ENCODE peak calls at places on chromosomes 11 and 22, in five cellular contexts. V is neural progenitor cell, E is IMR-90, Z is fibroblast of lung, H is GM23338. T is an unnamed sample.

GRCh38 chr11:26025680-26026079 is 306.2 kb upstream of the ANO3 start:
- DNase-seq in Z (peak), V (no peak), E (peak), H (no peak), T (no peak)

GRCh38 chr11:6623391-6624363 is 4.5 kb upstream of the TPP1 start:
- DNase-seq in H (no peak), V (no peak), Z (no peak), E (no peak), T (no peak)

GRCh38 chr11:1234771-1235614 is 12.1 kb downstream of the MUC5B start:
- DNase-seq in H (no peak), E (no peak), Z (no peak), V (peak), T (no peak)

GRCh38 chr11:4025248-4025956 is 69.2 kb upstream of the RRM1 start:
- DNase-seq in Z (peak), H (no peak), V (no peak), E (peak), T (no peak)

GRCh38 chr11:70343631-70344030 is 54.7 kb upstream of the CTTN start:
- DNase-seq in Z (no peak), V (no peak), H (no peak), E (no peak), T (no peak)

GRCh38 chr11:117552626-117553025 is 225.0 kb downstream of the CEP164 start:
- DNase-seq in V (no peak), Z (no peak), E (no peak), H (no peak), T (no peak)

GRCh38 chr11:65978391-65979238 is 17.1 kb downstream of the SART1 start:
- DNase-seq in H (no peak), E (no peak), V (no peak), Z (no peak), T (no peak)

GRCh38 chr11:69251639-69252493 is 42.1 kb upstream of the MYEOV start:
- DNase-seq in V (no peak), E (no peak), H (no peak), Z (no peak), T (no peak)

GRCh38 chr22:39472570-39473556 is 16.1 kb downstream of the MGAT3 start:
- DNase-seq in E (no peak), H (no peak), V (no peak), Z (no peak), T (peak)

GRCh38 chr22:46581580-46582244 is 38.5 kb upstream of the GRAMD4 start:
- DNase-seq in H (no peak), V (no peak), Z (no peak), E (no peak), T (no peak)

GRCh38 chr11:208177-208916 is 839 bp downstream of the RIC8A start:
- DNase-seq in Z (peak), E (peak), H (peak), V (peak), T (peak)

GRCh38 chr11:117908261-117908895 is 20.8 kb downstream of the TMPRSS13 start:
- DNase-seq in V (no peak), E (no peak), Z (no peak), H (no peak), T (no peak)

GRCh38 chr11:16777576-16777975 is 39.1 kb downstream of the C11orf58 start:
- DNase-seq in E (no peak), Z (no peak), H (no peak), V (no peak), T (no peak)

GRCh38 chr22:17888439-17888838 is 114.2 kb upstream of the BID start:
- DNase-seq in Z (no peak), E (no peak), V (no peak), H (no peak), T (no peak)

GRCh38 chr22:17888855-17889254 is 114.6 kb upstream of the BID start:
- DNase-seq in H (peak), V (peak), Z (peak), E (peak), T (peak)

GRCh38 chr22:17890892-17891291 is 116.6 kb upstream of the BID start:
- DNase-seq in Z (no peak), E (no peak), H (no peak), V (no peak), T (no peak)

GRCh38 chr22:17891427-17892167 is 117.3 kb upstream of the BID start:
- DNase-seq in V (peak), Z (no peak), E (no peak), H (peak), T (no peak)

GRCh38 chr22:17890245-17890671 is 116.0 kb upstream of the BID start:
- DNase-seq in V (no peak), E (peak), Z (no peak), H (no peak), T (no peak)
- H3K4me2 ChIP-seq in V (no peak), E (no peak), Z (no peak), H (no peak), T (no peak)

GRCh38 chr11:122733301-122733686 is 77.8 kb downstream of the UBASH3B start:
- DNase-seq in E (peak), Z (peak), H (no peak), V (no peak), T (no peak)
- H3K4me2 ChIP-seq in E (no peak), Z (no peak), H (no peak), V (no peak), T (no peak)

DNA sequence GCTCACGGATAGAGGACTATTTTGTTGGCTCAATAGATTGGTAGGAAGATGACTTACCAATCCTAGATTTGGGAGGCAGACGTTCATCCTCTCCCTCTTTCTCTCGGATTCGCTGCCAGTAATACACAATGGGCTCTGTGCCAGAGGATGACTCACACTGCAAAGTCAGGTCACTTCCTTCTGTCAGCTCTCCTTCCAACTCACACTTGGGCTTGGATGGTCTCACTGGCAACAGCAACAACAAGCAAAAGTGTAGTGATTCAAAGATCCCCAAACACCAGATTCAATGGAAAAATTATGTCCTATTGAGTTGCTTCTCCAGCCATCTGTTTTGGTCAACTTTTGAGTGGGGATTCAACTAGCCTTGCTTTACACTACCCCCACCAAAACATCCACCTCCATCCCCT is 21.7 kb upstream of the HSPA8 start:
- DNase-seq in H (no peak), V (no peak), E (peak), Z (peak), T (no peak)
- H3K4me2 ChIP-seq in H (no peak), V (no peak), E (no peak), Z (no peak), T (no peak)

DNA sequence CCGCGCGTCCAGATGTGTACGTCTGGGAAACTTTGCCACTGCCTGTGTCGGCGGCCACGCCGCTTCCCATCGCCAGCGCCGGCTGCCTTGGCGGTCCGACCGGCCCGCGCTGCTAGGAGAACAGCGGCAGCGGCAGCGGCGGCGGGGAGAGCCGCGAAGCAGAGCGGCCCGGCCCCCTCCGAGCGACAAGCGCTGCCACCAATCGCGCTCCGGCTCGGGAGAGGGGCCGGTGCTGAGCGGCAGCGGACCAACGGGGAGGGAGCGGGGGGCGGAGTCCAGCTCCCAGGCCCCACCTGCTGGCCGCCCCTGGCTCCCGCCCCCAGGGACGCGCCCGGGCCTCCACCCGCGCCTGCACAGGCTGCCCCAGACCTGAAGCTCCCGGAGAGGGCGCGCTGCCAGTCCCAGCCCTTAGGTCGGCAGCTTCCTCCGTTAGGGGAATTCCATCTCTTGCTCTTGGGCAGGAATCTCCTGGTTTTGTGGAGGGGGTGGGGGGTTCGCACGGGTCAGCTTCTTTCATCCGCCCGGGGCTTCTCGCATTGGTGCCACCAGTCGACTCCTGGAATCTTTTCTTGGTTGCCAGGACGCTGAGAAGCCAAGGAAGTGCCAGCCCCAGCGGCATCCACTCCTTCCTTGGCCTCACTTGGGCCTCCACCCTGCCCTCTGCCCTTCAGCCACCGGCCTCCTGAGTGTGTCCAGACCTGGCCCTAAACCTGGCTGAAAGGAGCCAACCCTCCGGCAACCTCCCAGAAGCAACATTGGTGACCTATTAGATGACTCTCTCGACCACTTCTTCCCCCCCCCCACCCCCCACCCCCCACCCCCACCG is at the start of gene GALNT18:
- DNase-seq in H (peak), E (peak), V (peak), Z (peak), T (peak)
- H3K4me2 ChIP-seq in H (peak), E (peak), V (peak), Z (peak), T (no peak)

GRCh38 chr22:35369996-35370395 is 10.9 kb upstream of the HMOX1 start:
- DNase-seq in H (no peak), Z (no peak), E (no peak), V (no peak), T (no peak)
- H3K4me2 ChIP-seq in H (peak), Z (no peak), E (no peak), V (no peak), T (no peak)

GRCh38 chr22:32531228-32531627 is 56.6 kb downstream of the FBXO7 start:
- DNase-seq in Z (no peak), V (no peak), E (no peak), H (no peak), T (no peak)
- H3K4me2 ChIP-seq in Z (peak), V (no peak), E (no peak), H (no peak), T (no peak)

GRCh38 chr11:47394050-47394321 is 14.4 kb upstream of the SLC39A13 start:
- DNase-seq in Z (no peak), E (no peak), H (no peak), V (no peak), T (no peak)

GRCh38 chr11:47396049-47396320 is 12.4 kb upstream of the SLC39A13 start:
- DNase-seq in Z (no peak), V (peak), E (no peak), H (no peak), T (no peak)

GRCh38 chr11:47395225-47396048 is 13.0 kb upstream of the SLC39A13 start:
- DNase-seq in E (no peak), V (no peak), Z (no peak), H (no peak), T (no peak)

GRCh38 chr11:47393163-47394049 is 15.0 kb upstream of the SLC39A13 start:
- DNase-seq in V (peak), E (peak), H (no peak), Z (peak), T (no peak)

GRCh38 chr11:47394322-47395224 is 13.8 kb upstream of the SLC39A13 start:
- DNase-seq in H (no peak), V (peak), E (peak), Z (no peak), T (peak)
- H3K4me2 ChIP-seq in H (no peak), V (no peak), E (no peak), Z (no peak), T (peak)

GRCh38 chr22:44357296-44357961 is 44.7 kb upstream of the SHISAL1 start:
- DNase-seq in V (peak), E (no peak), Z (no peak), H (peak), T (no peak)

GRCh38 chr22:44359496-44360110 is 46.9 kb upstream of the SHISAL1 start:
- DNase-seq in E (no peak), V (no peak), Z (no peak), H (no peak), T (no peak)

GRCh38 chr22:44360306-44360685 is 47.5 kb upstream of the SHISAL1 start:
- DNase-seq in H (no peak), Z (no peak), V (no peak), E (no peak), T (no peak)

GRCh38 chr22:44358723-44359440 is 46.1 kb upstream of the SHISAL1 start:
- DNase-seq in Z (no peak), E (no peak), H (no peak), V (no peak), T (no peak)

DNA sequence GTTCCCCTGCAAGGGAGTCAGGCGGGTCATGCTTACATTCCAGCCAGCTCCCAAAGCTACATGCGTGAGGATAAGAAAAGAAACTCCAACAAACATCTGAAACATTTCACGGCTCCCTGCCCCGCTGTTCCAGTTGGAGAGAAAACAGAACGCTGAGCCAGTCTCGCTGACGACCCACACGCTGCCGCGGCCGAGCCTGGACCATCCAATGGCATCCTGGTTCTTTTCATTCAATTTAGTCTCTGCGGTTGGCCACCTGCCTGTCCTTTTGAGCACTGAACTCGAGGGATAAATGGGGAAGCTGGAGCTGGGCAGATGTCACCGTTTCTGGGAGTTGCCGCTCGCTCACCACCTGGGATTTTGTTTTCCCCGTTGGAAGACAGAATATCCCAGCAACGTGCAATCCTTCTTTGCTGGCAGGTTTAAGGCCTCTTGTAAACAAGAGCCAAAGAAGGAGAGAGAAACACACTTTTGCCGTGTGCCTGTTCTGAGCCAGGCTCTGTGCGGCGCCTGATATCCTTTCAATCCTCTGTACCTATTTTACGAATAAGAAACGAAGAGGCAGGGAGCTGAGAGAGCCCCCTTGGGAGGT is 45.3 kb upstream of the SHISAL1 start:
- DNase-seq in H (no peak), Z (peak), E (peak), V (peak), T (no peak)
- H3K4me2 ChIP-seq in H (no peak), Z (no peak), E (peak), V (peak), T (no peak)

GRCh38 chr11:102561636-102562035 is 31.1 kb upstream of the MMP7 start:
- DNase-seq in V (no peak), E (no peak), Z (no peak), H (no peak), T (no peak)
- H3K4me2 ChIP-seq in V (no peak), E (no peak), Z (peak), H (no peak), T (peak)

GRCh38 chr11:107385361-107385982 is 72.2 kb downstream of the CWF19L2 start:
- DNase-seq in H (no peak), Z (no peak), V (no peak), E (peak), T (no peak)
- H3K4me2 ChIP-seq in H (no peak), Z (no peak), V (no peak), E (no peak), T (no peak)